ENCODE peak calls at places on chromosomes 12 and 14, in five cellular contexts. G is HTR-8/SVneo, I is GM10248, B is AML-193, C is memory B cell. U is an unnamed sample.

GRCh38 chr14:79629372-79629771 is 581.9 kb downstream of the DIO2 start:
- DNase-seq in G (no peak), B (no peak), I (no peak), C (no peak), U (no peak)

GRCh38 chr12:47832263-47832933 is 12.7 kb upstream of the HDAC7 start:
- DNase-seq in B (no peak), C (no peak), G (no peak), I (peak; percentile 77), U (no peak)

GRCh38 chr12:115012861-115013667 is 329.1 kb upstream of the TBX3 start:
- DNase-seq in G (no peak), C (no peak), I (no peak), B (no peak), U (no peak)

GRCh38 chr12:7137868-7138267 is 7.7 kb downstream of the CLSTN3 start:
- DNase-seq in G (no peak), B (no peak), C (no peak), I (no peak), U (no peak)

GRCh38 chr14:104700224-104700623 is 10.8 kb downstream of the INF2 start:
- DNase-seq in I (no peak), G (no peak), B (no peak), C (no peak), U (no peak)

GRCh38 chr12:78483767-78484315 is 380.7 kb upstream of the SYT1 start:
- DNase-seq in G (no peak), C (no peak), I (no peak), B (no peak), U (no peak)

GRCh38 chr14:28635387-28635786 is 131.2 kb upstream of the FOXG1 start:
- DNase-seq in C (no peak), I (no peak), G (peak; percentile 21), B (peak; percentile 38), U (peak; percentile 10)

GRCh38 chr12:86044396-86044795 is 170.3 kb downstream of the NTS start:
- DNase-seq in G (no peak), C (no peak), B (no peak), I (no peak), U (no peak)

GRCh38 chr12:124296916-124297351 is 2.0 kb downstream of the RFLNA start:
- DNase-seq in B (no peak), C (no peak), G (no peak), I (no peak), U (no peak)

GRCh38 chr14:33348510-33348909 is 409.8 kb downstream of the NPAS3 start:
- DNase-seq in I (no peak), B (no peak), G (no peak), C (no peak), U (no peak)

GRCh38 chr12:25828188-25828587 is 130.3 kb upstream of the RASSF8 start:
- DNase-seq in G (no peak), C (no peak), B (no peak), I (no peak), U (no peak)

GRCh38 chr14:90759370-90760054 is 56.7 kb downstream of the TTC7B start:
- DNase-seq in C (peak; percentile 38), B (no peak), G (no peak), I (peak; percentile 39), U (no peak)

GRCh38 chr14:67571275-67571990 is 28.6 kb downstream of the PIGH start:
- DNase-seq in G (peak; percentile 98), B (peak; percentile 46), I (peak; percentile 81), C (peak; percentile 62), U (no peak)

GRCh38 chr12:81245918-81246611 is 168.2 kb downstream of the ACSS3 start:
- DNase-seq in C (no peak), I (no peak), G (no peak), B (no peak), U (no peak)

GRCh38 chr12:111636209-111636928 is 37.3 kb upstream of the ATXN2 start:
- DNase-seq in C (no peak), B (no peak), G (no peak), I (no peak), U (peak; percentile 82)

GRCh38 chr12:124426594-124427550 is 132.0 kb downstream of the RFLNA start:
- DNase-seq in C (no peak), G (no peak), I (no peak), B (no peak), U (no peak)

GRCh38 chr14:104096751-104097700 is 11.5 kb downstream of the ASPG start:
- DNase-seq in C (no peak), G (no peak), B (no peak), I (no peak), U (no peak)

GRCh38 chr12:80442426-80443222 is 1.4 kb upstream of the PTPRQ start:
- DNase-seq in C (no peak), G (no peak), B (no peak), I (no peak), U (no peak)

GRCh38 chr14:90726656-90727055 is 89.6 kb downstream of the TTC7B start:
- DNase-seq in B (no peak), C (no peak), G (no peak), I (no peak), U (peak; percentile 36)

GRCh38 chr12:56530390-56531055 is 8.9 kb downstream of the RBMS2 start:
- DNase-seq in C (no peak), I (no peak), G (no peak), B (no peak), U (no peak)

GRCh38 chr14:105061428-105062047 is 3.7 kb downstream of the GPR132 start:
- DNase-seq in C (no peak), B (no peak), G (no peak), I (peak; percentile 76), U (no peak)

GRCh38 chr12:1936406-1937320 is 18.2 kb upstream of the CACNA2D4 start:
- DNase-seq in B (no peak), I (no peak), C (no peak), G (no peak), U (peak; percentile 96)

GRCh38 chr14:23548351-23549318 is 2.9 kb downstream of the ZFHX2 start:
- DNase-seq in G (no peak), I (no peak), C (no peak), B (no peak), U (no peak)

GRCh38 chr14:101135796-101136742 is 232.5 kb upstream of the RTL1 start:
- DNase-seq in I (no peak), C (no peak), G (no peak), B (no peak), U (no peak)

GRCh38 chr12:121060149-121061001 is 21.3 kb upstream of the OASL start:
- DNase-seq in B (peak; percentile 75), C (peak; percentile 41), G (peak; percentile 60), I (peak; percentile 81), U (no peak)